ENCODE peak calls at places on chromosomes 5 and 9, in four cellular contexts. R is Peyer's patch, U is MM.1S, S is bronchial epithelial cell. G is an unnamed sample. For H3K36me3, the result is how much of the 10 kb centered on the place peaks cover.

GRCh38 chr9:112754578-112754977 is 4.0 kb downstream of the SNX30 start:
- DNase-seq in R (no peak), S (peak), U (no peak), G (no peak)

GRCh38 chr9:19358691-19359090 is 21.3 kb downstream of the RPS6 start:
- DNase-seq in U (no peak), R (no peak), S (no peak), G (no peak)

GRCh38 chr9:77177894-77178794 is 810 bp downstream of the VPS13A start:
- DNase-seq in U (peak), S (peak), R (peak), G (peak)

GRCh38 chr5:142874537-142874936 is 104.4 kb downstream of the ARHGAP26 start:
- DNase-seq in R (peak), S (peak), U (no peak), G (no peak)

GRCh38 chr5:124040799-124041198 is 528.8 kb downstream of the CSNK1G3 start:
- DNase-seq in S (no peak), U (no peak), R (no peak), G (no peak)

GRCh38 chr5:173328896-173329369 is 719 bp upstream of the STC2 start:
- DNase-seq in S (peak), R (no peak), U (no peak), G (peak)

GRCh38 chr9:114655689-114656088 is 1.9 kb downstream of the TEX53 start:
- DNase-seq in R (no peak), S (no peak), U (no peak), G (no peak)

GRCh38 chr5:86862093-86862492 is 244.4 kb downstream of the COX7C start:
- DNase-seq in R (no peak), U (no peak), S (no peak), G (no peak)

GRCh38 chr5:103425686-103426454 is 136.7 kb downstream of the NUDT12 start:
- DNase-seq in R (no peak), U (no peak), S (no peak), G (no peak)

GRCh38 chr5:36300181-36300926 is 1.3 kb downstream of the RANBP3L start:
- DNase-seq in R (no peak), U (no peak), S (no peak), G (no peak)

GRCh38 chr5:8581047-8581446 is 712.1 kb downstream of the MTRR start:
- DNase-seq in S (no peak), R (no peak), U (no peak), G (no peak)

GRCh38 chr5:73496984-73497457 is 1.2 kb upstream of the BTF3 start:
- DNase-seq in R (no peak), U (peak), S (peak), G (no peak)

GRCh38 chr5:126492939-126493338 is 69.7 kb downstream of the GRAMD2B start:
- DNase-seq in R (no peak), U (no peak), S (no peak), G (no peak)

GRCh38 chr9:134399435-134400056 is 73.3 kb downstream of the RXRA start:
- DNase-seq in S (peak), R (no peak), U (peak), G (no peak)

GRCh38 chr5:124645396-124645795 is 101.0 kb downstream of the ZNF608 start:
- DNase-seq in U (peak), S (no peak), R (no peak), G (peak)

GRCh38 chr5:66223637-66224036 is 79.5 kb downstream of the SREK1 start:
- DNase-seq in S (no peak), U (no peak), R (no peak), G (no peak)

GRCh38 chr9:36443581-36443980 is 43.5 kb upstream of the RNF38 start:
- DNase-seq in U (no peak), S (peak), R (no peak), G (no peak)

GRCh38 chr5:9015250-9015936 is 530.5 kb downstream of the SEMA5A start:
- DNase-seq in S (no peak), R (no peak), U (no peak), G (no peak)

GRCh38 chr5:77486344-77486962 is 5.7 kb downstream of the WDR41 start:
- DNase-seq in U (no peak), S (peak), R (no peak), G (no peak)

GRCh38 chr9:136666364-136667216 is 3.9 kb downstream of the EGFL7 start:
- DNase-seq in U (no peak), S (no peak), R (no peak), G (no peak)

GRCh38 chr5:66171349-66172344 is 27.5 kb downstream of the SREK1 start:
- DNase-seq in R (no peak), S (peak), U (peak), G (peak)

GRCh38 chr5:110435207-110435606 is 291.3 kb downstream of the TMEM232 start:
- DNase-seq in U (no peak), S (no peak), R (no peak), G (no peak)

GRCh38 chr5:1335540-1336095 is 9.3 kb downstream of the CLPTM1L start:
- DNase-seq in R (peak), S (no peak), U (no peak), G (no peak)
- H3K36me3 ChIP-seq in R (under half), S (under half), U (half or more), G (half or more)

DNA sequence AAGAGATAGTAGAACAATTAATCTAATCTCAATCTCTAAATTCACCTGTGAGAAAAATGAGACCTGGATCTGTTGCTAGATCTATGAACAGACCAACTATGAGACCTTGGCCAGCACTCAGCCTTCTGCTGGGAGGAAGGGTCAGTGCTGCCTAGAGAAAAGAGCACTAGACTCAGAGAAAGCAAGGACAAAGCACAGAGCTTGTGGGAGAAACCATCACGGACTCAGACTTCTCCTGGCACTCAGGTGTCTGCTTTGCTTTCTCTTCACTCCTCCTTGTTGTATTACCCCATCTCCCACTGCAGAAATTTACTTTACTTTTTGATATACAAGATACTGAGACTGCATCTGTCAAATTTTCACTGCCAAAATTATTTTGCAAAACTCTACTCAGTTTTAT is 890.0 kb upstream of the NUDT12 start:
- DNase-seq in R (no peak), S (no peak), U (no peak), G (no peak)
- H3K36me3 ChIP-seq in R (under half), S (under half), U (under half), G (under half)

DNA sequence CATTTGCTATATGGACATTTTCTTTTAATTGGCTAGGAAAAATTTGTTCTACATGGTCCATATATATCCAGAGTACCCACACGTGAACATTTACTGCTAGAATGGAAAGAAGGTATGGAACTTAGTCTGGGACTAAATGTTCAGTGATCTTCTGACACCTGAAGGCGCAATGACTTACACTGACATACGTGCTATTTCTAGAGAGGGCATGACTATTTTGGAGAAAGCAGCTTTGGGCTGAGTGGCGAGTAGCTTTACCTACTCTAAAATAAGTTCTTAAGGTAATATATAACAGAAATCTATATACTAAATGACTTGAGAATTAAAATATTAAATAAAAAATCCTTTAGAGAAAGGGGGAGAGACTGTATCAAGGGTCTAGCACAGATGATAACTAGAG is 10.4 kb downstream of the NNT start:
- DNase-seq in U (no peak), S (no peak), R (no peak), G (no peak)
- H3K36me3 ChIP-seq in U (under half), S (under half), R (under half), G (under half)

GRCh38 chr9:132311978-132312377 is 42.8 kb downstream of the SETX start:
- DNase-seq in S (no peak), U (no peak), R (no peak), G (no peak)

GRCh38 chr9:132312426-132312825 is 42.4 kb downstream of the SETX start:
- DNase-seq in S (no peak), U (no peak), R (no peak), G (no peak)

GRCh38 chr9:132309056-132309455 is 45.7 kb downstream of the SETX start:
- DNase-seq in R (no peak), S (no peak), U (no peak), G (no peak)

GRCh38 chr9:132312873-132313272 is 41.9 kb downstream of the SETX start:
- DNase-seq in R (no peak), U (no peak), S (no peak), G (no peak)
- H3K36me3 ChIP-seq in R (under half), U (under half), S (under half), G (under half)

GRCh38 chr5:134714120-134714519 is 24.2 kb upstream of the CAMLG start:
- DNase-seq in S (no peak), U (no peak), R (no peak), G (no peak)

GRCh38 chr5:134708301-134708700 is 30.0 kb upstream of the CAMLG start:
- DNase-seq in U (no peak), S (no peak), R (no peak), G (no peak)
- H3K36me3 ChIP-seq in U (under half), S (under half), R (under half), G (under half)

DNA sequence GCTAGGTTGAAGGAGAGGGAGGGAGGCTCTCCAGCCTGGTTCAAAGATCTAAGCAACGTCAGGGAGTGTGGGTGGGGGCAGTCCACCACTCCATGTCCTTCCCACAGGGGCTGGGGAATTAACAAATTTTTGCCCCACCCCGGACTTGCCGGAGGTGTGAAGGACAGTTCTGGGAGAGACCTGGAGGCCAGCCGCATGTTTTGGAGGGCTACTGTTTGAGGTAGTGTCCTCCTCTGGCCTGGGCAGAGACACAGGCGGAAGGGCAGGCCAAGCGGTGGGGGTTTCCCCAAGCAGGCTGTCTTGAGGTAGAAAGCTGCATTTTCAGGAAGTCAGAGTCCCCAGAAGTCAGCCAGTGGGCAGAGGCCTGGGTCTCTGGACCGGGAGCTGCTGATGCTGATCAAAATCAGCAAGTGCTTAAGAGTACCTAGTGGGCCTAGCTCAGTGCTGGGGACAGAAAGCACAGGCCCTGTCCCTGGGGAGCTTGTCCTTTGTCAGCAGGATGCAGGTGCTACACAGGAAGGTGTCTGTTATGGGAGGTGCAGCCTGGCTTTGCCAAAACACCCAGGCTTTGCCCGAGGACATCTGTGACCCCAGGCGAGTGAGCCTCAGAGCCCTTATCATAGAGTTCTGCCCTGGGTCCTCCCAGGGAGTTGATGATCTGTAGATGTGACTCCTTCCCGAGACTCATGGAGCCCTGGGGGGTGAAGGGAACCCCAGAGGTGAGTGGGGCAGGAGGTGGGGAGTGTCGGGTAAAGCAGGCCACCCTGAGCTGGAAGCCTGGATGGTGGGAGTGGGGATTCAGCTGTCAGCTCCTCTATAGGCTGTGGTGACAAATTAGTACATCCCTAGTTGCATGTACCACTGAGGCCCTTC is 18.6 kb downstream of the JADE2 start:
- DNase-seq in R (no peak), S (no peak), U (no peak), G (peak)
- H3K36me3 ChIP-seq in R (under half), S (under half), U (under half), G (under half)

GRCh38 chr9:92723299-92723625 is 41.4 kb downstream of the BICD2 start:
- DNase-seq in U (no peak), R (no peak), S (peak), G (no peak)

GRCh38 chr9:92723801-92724323 is 40.8 kb downstream of the BICD2 start:
- DNase-seq in R (no peak), U (no peak), S (no peak), G (no peak)

GRCh38 chr9:92725266-92725545 is 39.4 kb downstream of the BICD2 start:
- DNase-seq in R (no peak), S (no peak), U (no peak), G (no peak)

GRCh38 chr9:92725726-92726125 is 38.9 kb downstream of the BICD2 start:
- DNase-seq in R (no peak), U (no peak), S (no peak), G (no peak)

GRCh38 chr9:92724528-92725265 is 39.9 kb downstream of the BICD2 start:
- DNase-seq in U (no peak), R (no peak), S (no peak), G (no peak)
- H3K36me3 ChIP-seq in U (under half), R (under half), S (under half), G (under half)

GRCh38 chr5:446864-447263 is 3.9 kb downstream of the EXOC3 start:
- DNase-seq in R (peak), U (peak), S (peak), G (no peak)
- H3K36me3 ChIP-seq in R (under half), U (under half), S (under half), G (under half)

GRCh38 chr9:123113185-123113584 is 79.7 kb downstream of the GPR21 start:
- DNase-seq in U (no peak), S (no peak), R (no peak), G (no peak)

GRCh38 chr9:123108976-123109375 is 75.5 kb downstream of the GPR21 start:
- DNase-seq in U (no peak), R (no peak), S (no peak), G (no peak)

GRCh38 chr9:123111977-123112869 is 78.8 kb downstream of the GPR21 start:
- DNase-seq in U (peak), S (peak), R (no peak), G (no peak)

GRCh38 chr9:123109540-123110279 is 76.2 kb downstream of the GPR21 start:
- DNase-seq in U (no peak), R (peak), S (no peak), G (no peak)

DNA sequence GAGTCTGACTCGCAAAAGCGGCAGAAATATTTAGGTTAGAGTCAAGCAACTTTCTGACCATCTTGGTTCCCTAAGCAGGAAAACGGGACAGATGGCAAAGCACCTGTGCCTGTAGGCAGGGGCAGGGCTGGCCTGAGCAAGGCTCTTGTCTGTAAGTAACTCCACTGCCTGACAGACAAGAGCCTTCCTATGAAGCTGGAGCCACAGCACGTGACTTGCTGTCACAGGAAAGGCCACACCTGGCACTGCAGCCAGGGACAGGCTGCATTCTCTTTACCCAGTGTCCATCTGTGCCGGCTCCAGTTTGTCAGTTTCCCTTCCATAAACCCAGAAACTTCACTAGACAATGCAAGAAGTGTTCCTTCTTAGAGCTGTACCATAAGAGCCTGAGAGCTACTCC is 78.0 kb downstream of the GPR21 start:
- DNase-seq in U (peak), S (peak), R (no peak), G (no peak)
- H3K36me3 ChIP-seq in U (under half), S (under half), R (under half), G (under half)

GRCh38 chr9:117671468-117671867 is 32.7 kb upstream of the TLR4 start:
- DNase-seq in U (no peak), S (no peak), R (no peak), G (no peak)
- H3K36me3 ChIP-seq in U (under half), S (under half), R (under half), G (under half)

G was measured in GM06990.